ENCODE peak calls at places on chromosomes 11 and 22, in nine cellular contexts. J, Y, B, W, A, O, V, N and M are unnamed samples.

GRCh38 chr11:118046964-118047700 is 29.7 kb upstream of the TMPRSS4 start:
- DNase-seq in J (no peak), Y (no peak), B (no peak), W (no peak), A (no peak), O (no peak), V (no peak), N (no peak), M (no peak)

GRCh38 chr22:22710719-22711531 is 66.5 kb downstream of the GGTLC2 start:
- DNase-seq in J (peak), Y (peak), B (peak), W (peak), A (peak), O (no peak), V (peak), N (peak), M (no peak)

GRCh38 chr22:43110444-43110926 is at the start of gene BIK:
- DNase-seq in J (peak), Y (peak), B (peak), W (peak), A (peak), O (no peak), V (no peak), N (peak), M (no peak)

GRCh38 chr22:27210111-27210739 is 552.8 kb downstream of the MIAT start:
- DNase-seq in J (no peak), Y (no peak), B (no peak), W (no peak), A (no peak), O (no peak), V (no peak), N (no peak), M (no peak)

GRCh38 chr11:37632748-37633147 is 1034.7 kb upstream of the RAG2 start:
- DNase-seq in J (no peak), Y (no peak), B (no peak), W (no peak), A (no peak), O (no peak), V (no peak), N (no peak), M (no peak)

GRCh38 chr11:31958086-31958735 is 132.7 kb upstream of the RCN1 start:
- DNase-seq in J (peak), Y (peak), B (peak), W (no peak), A (peak), O (no peak), V (peak), N (peak), M (no peak)

GRCh38 chr11:105226062-105226461 is 86.5 kb upstream of the CARD18 start:
- DNase-seq in J (no peak), Y (no peak), B (no peak), W (no peak), A (no peak), O (no peak), V (no peak), N (no peak), M (no peak)

GRCh38 chr22:40407831-40408717 is 37.7 kb downstream of the SGSM3 start:
- DNase-seq in J (no peak), Y (no peak), B (no peak), W (peak), A (no peak), O (no peak), V (no peak), N (no peak), M (no peak)

GRCh38 chr11:1864831-1865665 is 12.2 kb downstream of the LSP1 start:
- DNase-seq in J (no peak), Y (no peak), B (peak), W (no peak), A (no peak), O (no peak), V (no peak), N (no peak), M (no peak)

GRCh38 chr11:68308068-68308467 is 4.3 kb upstream of the LRP5 start:
- DNase-seq in J (no peak), Y (no peak), B (no peak), W (no peak), A (no peak), O (no peak), V (no peak), N (no peak), M (no peak)